ENCODE peak calls at places on chromosomes 3 and 15, in ten cellular contexts. O is NCI-H2081; Q is kidney tubule cell; H is stimulated activated CD8-positive, alpha-beta memory T cell treated with anti-CD3 and anti-CD28 coated beads, Interleukin-7, amount 100 ng/mL, for 1 hour; U is endothelial cell; C is NCI-H1417; L is SK-N-DZ; Y is A549; X is SW480; G is T-helper 9 cell. T is an unnamed sample.

GRCh38 chr15:40249477-40250303 is 10.8 kb downstream of the PAK6 start:
- DNase-seq in O (no peak), Q (peak; percentile 62), H (no peak), U (no peak), C (no peak), L (no peak), Y (no peak), X (no peak), G (no peak), T (no peak)

GRCh38 chr3:87199621-87200020 is 27.5 kb upstream of the CHMP2B start:
- DNase-seq in O (no peak), Q (no peak), H (no peak), U (no peak), C (no peak), L (no peak), Y (no peak), X (no peak), G (no peak), T (no peak)

GRCh38 chr15:31974855-31975421 is 55.4 kb upstream of the CHRNA7 start:
- DNase-seq in O (peak; percentile 67), Q (peak; percentile 40), H (no peak), U (peak; percentile 73), C (peak; percentile 65), L (peak; percentile 83), Y (peak; percentile 47), X (peak; percentile 42), G (no peak), T (peak; percentile 67)

GRCh38 chr3:171193693-171194092 is 167.2 kb upstream of the SLC2A2 start:
- DNase-seq in O (no peak), Q (peak; percentile 33), H (no peak), U (no peak), C (no peak), L (no peak), Y (no peak), X (no peak), G (no peak), T (no peak)

GRCh38 chr3:138369151-138369900 is 20.9 kb downstream of the MRAS start:
- DNase-seq in O (no peak), Q (no peak), H (no peak), U (no peak), C (no peak), L (no peak), Y (no peak), X (no peak), G (no peak), T (no peak)

GRCh38 chr15:89283201-89283600 is 39.4 kb downstream of the FANCI start:
- DNase-seq in O (no peak), Q (no peak), H (no peak), U (no peak), C (no peak), L (no peak), Y (no peak), X (no peak), G (no peak), T (no peak)

GRCh38 chr15:92586383-92586910 is 69.1 kb downstream of the FAM174B start:
- DNase-seq in O (no peak), Q (no peak), H (no peak), U (no peak), C (no peak), L (no peak), Y (no peak), X (no peak), G (no peak), T (no peak)

GRCh38 chr15:49035825-49036224 is 10.4 kb downstream of the SECISBP2L start:
- DNase-seq in O (no peak), Q (no peak), H (no peak), U (no peak), C (no peak), L (no peak), Y (no peak), X (no peak), G (no peak), T (no peak)

GRCh38 chr15:32029862-32030781 is at the start of gene CHRNA7:
- DNase-seq in O (peak; percentile 78), Q (peak; percentile 77), H (no peak), U (peak; percentile 72), C (peak; percentile 66), L (peak; percentile 83), Y (peak; percentile 63), X (peak; percentile 70), G (no peak), T (peak; percentile 75)

GRCh38 chr3:23824699-23825444 is 19.1 kb downstream of the UBE2E1 start:
- DNase-seq in O (no peak), Q (peak; percentile 39), H (no peak), U (no peak), C (no peak), L (no peak), Y (no peak), X (no peak), G (no peak), T (no peak)

GRCh38 chr3:27511724-27512422 is 27.7 kb upstream of the SLC4A7 start:
- DNase-seq in O (no peak), Q (peak; percentile 61), H (no peak), U (no peak), C (no peak), L (no peak), Y (no peak), X (no peak), G (no peak), T (no peak)

GRCh38 chr3:67048067-67048715 is 50.1 kb downstream of the KBTBD8 start:
- DNase-seq in O (peak; percentile 67), Q (no peak), H (no peak), U (no peak), C (no peak), L (no peak), Y (no peak), X (no peak), G (no peak), T (no peak)

T was measured in mucosa of descending colon.